ENCODE peak calls at places on chromosomes 11 and 22, in five cellular contexts. M, K, S, X and B are unnamed samples.

GRCh38 chr22:26576026-26576680 is 13.8 kb downstream of the TPST2 start:
- DNase-seq in X (no peak), S (no peak), K (no peak), M (no peak), B (no peak)

GRCh38 chr22:46238541-46238940 is 11.6 kb downstream of the CDPF1 start:
- DNase-seq in S (no peak), X (no peak), M (no peak), K (no peak), B (no peak)

GRCh38 chr22:23075525-23076216 is 5.4 kb downstream of the GNAZ start:
- DNase-seq in K (peak), S (no peak), M (no peak), X (no peak), B (no peak)

GRCh38 chr11:27700351-27701261 is at the start of gene BDNF:
- DNase-seq in S (no peak), X (peak), M (no peak), K (peak), B (no peak)

GRCh38 chr22:46007848-46008261 is 30.9 kb upstream of the WNT7B start:
- DNase-seq in X (peak), S (no peak), K (no peak), M (peak), B (no peak)

GRCh38 chr22:17786435-17787158 is 12.3 kb upstream of the BID start:
- DNase-seq in S (no peak), K (no peak), X (peak), M (peak), B (peak)

GRCh38 chr11:3969613-3970012 is 114.1 kb downstream of the STIM1 start:
- DNase-seq in S (no peak), K (no peak), X (no peak), M (no peak), B (no peak)

GRCh38 chr22:36817429-36817783 is 571 bp upstream of the PVALB start:
- DNase-seq in K (no peak), S (no peak), M (no peak), X (no peak), B (no peak)

GRCh38 chr11:29256580-29256979 is 760.2 kb downstream of the KCNA4 start:
- DNase-seq in K (no peak), S (no peak), X (no peak), M (no peak), B (no peak)

GRCh38 chr11:124897681-124898680 is at the start of gene ROBO4:
- DNase-seq in S (no peak), K (no peak), M (peak), X (peak), B (peak)

GRCh38 chr11:133219543-133219942 is 312.8 kb downstream of the OPCML start:
- DNase-seq in K (no peak), M (no peak), X (no peak), S (no peak), B (no peak)

GRCh38 chr22:21032037-21032842 is at the start of gene SLC7A4:
- DNase-seq in K (no peak), X (no peak), M (no peak), S (no peak), B (no peak)

GRCh38 chr11:61103851-61104423 is 1.6 kb downstream of the CD5 start:
- DNase-seq in K (no peak), X (no peak), S (no peak), M (no peak), B (no peak)

GRCh38 chr11:130415719-130416536 is 12.5 kb downstream of the ADAMTS8 start:
- DNase-seq in S (no peak), K (no peak), M (no peak), X (no peak), B (no peak)

GRCh38 chr22:47128216-47129215 is 366.1 kb downstream of the TBC1D22A start:
- DNase-seq in M (no peak), S (no peak), X (no peak), K (no peak), B (no peak)

GRCh38 chr11:62004473-62004872 is 37.0 kb upstream of the FTH1 start:
- DNase-seq in K (no peak), M (no peak), S (no peak), X (no peak), B (no peak)

GRCh38 chr22:47038206-47038835 is 275.9 kb downstream of the TBC1D22A start:
- DNase-seq in S (no peak), M (no peak), X (no peak), K (no peak), B (no peak)

GRCh38 chr11:27013741-27014415 is 20.0 kb downstream of the FIBIN start:
- DNase-seq in X (no peak), M (no peak), K (no peak), S (no peak), B (no peak)

GRCh38 chr22:23862103-23862502 is 4.4 kb downstream of the SLC2A11 start:
- DNase-seq in S (no peak), X (peak), M (no peak), K (peak), B (peak)

GRCh38 chr11:73597956-73598718 is at the start of gene FAM168A:
- DNase-seq in M (peak), K (peak), S (peak), X (peak), B (peak)

DNA sequence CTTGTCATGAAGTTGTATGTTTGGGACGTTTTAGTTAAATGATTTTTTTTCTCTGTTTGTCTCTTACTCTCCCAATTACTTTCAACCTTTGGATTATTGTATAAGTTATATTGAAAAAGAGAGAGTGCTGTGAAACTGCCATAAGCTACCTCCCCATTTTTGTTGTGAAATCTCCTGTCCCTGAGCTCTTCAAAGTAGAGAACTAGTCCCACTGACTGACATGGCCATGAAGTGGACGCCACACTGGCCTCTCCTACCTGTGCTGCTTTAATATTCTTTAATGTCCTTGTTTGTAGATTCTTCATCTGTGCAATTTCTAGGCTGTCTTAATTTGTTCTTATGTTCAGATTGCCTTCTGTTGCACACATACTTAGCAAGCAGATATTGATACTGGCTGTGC is 56.4 kb downstream of the PPFIA1 start:
- DNase-seq in K (no peak), X (no peak), M (no peak), S (no peak), B (no peak)
- TF ChIP-seq CTCF in K (no peak), X (no peak), M (no peak), S (no peak), B (no peak)

GRCh38 chr11:16815047-16815767 is 76.8 kb downstream of the C11orf58 start:
- DNase-seq in X (no peak), K (no peak), M (no peak), S (no peak), B (no peak)
- TF ChIP-seq CTCF in X (no peak), K (no peak), M (no peak), S (no peak), B (no peak)

GRCh38 chr11:104531075-104531474 is 367.1 kb upstream of the PDGFD start:
- DNase-seq in S (no peak), X (no peak), M (no peak), K (peak), B (no peak)
- TF ChIP-seq CTCF in S (peak), X (no peak), M (no peak), K (no peak), B (no peak)

DNA sequence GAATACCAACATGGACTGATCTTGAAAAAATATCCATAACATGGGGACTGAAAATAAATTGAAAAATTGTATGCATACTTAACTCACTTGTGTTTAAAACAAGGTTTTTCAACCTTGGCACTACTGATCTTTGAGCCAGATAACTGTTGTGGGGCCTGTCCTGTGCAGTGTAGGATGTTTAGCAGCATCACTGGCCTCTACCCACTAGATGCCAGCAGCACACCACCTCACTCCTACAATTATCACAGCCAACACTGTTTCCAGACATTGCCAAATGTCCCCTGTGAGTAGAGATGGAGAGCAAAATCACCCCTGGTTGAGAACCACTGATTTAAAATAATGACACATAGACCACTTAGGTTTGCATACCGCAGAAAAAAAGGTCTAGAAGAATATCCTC is 45.0 kb upstream of the SLC1A2 start:
- DNase-seq in X (no peak), K (no peak), S (no peak), M (no peak), B (peak)
- TF ChIP-seq CTCF in X (peak), K (no peak), S (no peak), M (no peak), B (no peak)

GRCh38 chr11:11022126-11022730 is 164.4 kb upstream of the ZBED5 start:
- DNase-seq in K (peak), X (no peak), M (no peak), S (no peak), B (no peak)
- TF ChIP-seq CTCF in K (peak), X (peak), M (peak), S (peak), B (peak)

GRCh38 chr22:43776081-43776670 is 35.9 kb downstream of the EFCAB6 start:
- DNase-seq in K (no peak), S (no peak), X (no peak), M (no peak), B (no peak)
- TF ChIP-seq CTCF in K (no peak), S (no peak), X (no peak), M (no peak), B (no peak)